ENCODE peak calls at places on chromosomes 13 and 19, in five cellular contexts. W, M, G, B and Q are unnamed samples.
A peak's percentile ranks its signal among the peaks of the same experiment; 100 is the strongest.

GRCh38 chr13:42047561-42048322 is 706 bp upstream of the DGKH start:
- DNase-seq in W (peak; percentile 40), M (peak; percentile 52), G (peak; percentile 33), B (peak; percentile 59), Q (peak; percentile 71)

GRCh38 chr13:20843177-20843576 is 59.4 kb downstream of the XPO4 start:
- DNase-seq in W (no peak), M (no peak), G (no peak), B (no peak), Q (peak; percentile 52)

GRCh38 chr19:50266896-50267295 is 62.3 kb downstream of the KCNC3 start:
- DNase-seq in W (peak; percentile 18), M (peak; percentile 35), G (no peak), B (peak; percentile 97), Q (no peak)

GRCh38 chr13:26929971-26930730 is 169.6 kb upstream of the GPR12 start:
- DNase-seq in W (peak; percentile 65), M (peak; percentile 81), G (peak; percentile 77), B (peak; percentile 83), Q (peak; percentile 73)

GRCh38 chr19:33718668-33719259 is 77.9 kb upstream of the KCTD15 start:
- DNase-seq in W (no peak), M (no peak), G (no peak), B (no peak), Q (no peak)

GRCh38 chr13:47327856-47328255 is 431.0 kb upstream of the HTR2A start:
- DNase-seq in W (no peak), M (no peak), G (no peak), B (no peak), Q (no peak)

GRCh38 chr19:31955061-31955460 is 390.3 kb upstream of the ZNF507 start:
- DNase-seq in W (no peak), M (no peak), G (no peak), B (no peak), Q (no peak)

GRCh38 chr13:50229935-50230334 is 214.7 kb downstream of the KCNRG start:
- DNase-seq in W (no peak), M (no peak), G (no peak), B (no peak), Q (peak; percentile 39)

GRCh38 chr19:6480843-6481415 is 658 bp downstream of the DENND1C start:
- DNase-seq in W (no peak), M (peak; percentile 31), G (no peak), B (no peak), Q (no peak)

GRCh38 chr19:39506944-39507714 is 7.8 kb upstream of the SELENOV start:
- DNase-seq in W (peak; percentile 54), M (peak; percentile 70), G (peak; percentile 80), B (peak; percentile 82), Q (peak; percentile 67)